ENCODE peak calls at places on chromosome 1, in ten cellular contexts. One of them, this sample, is unnamed.
A peak's percentile ranks its signal among the peaks of the same experiment; 100 is the strongest.

GRCh38 chr1:240575976-240576666 is 35.8 kb downstream of the GREM2 start:
- DNase-seq in neuronal stem cell: no peak
- DNase-seq in DND-41: peak; percentile 77
- DNase-seq in cardiac muscle cell: peak; percentile 36
- DNase-seq in ovary: no peak
- DNase-seq in esophagus squamous epithelium: no peak
- DNase-seq in aorta: no peak
- DNase-seq in HL-60: peak; percentile 50
- DNase-seq in CD8-positive, alpha-beta T cell: no peak
- DNase-seq in left ventricle myocardium inferior: no peak
- DNase-seq in this sample: no peak

GRCh38 chr1:209349372-209350324 is 233.9 kb upstream of the CAMK1G start:
- DNase-seq in ovary: no peak
- DNase-seq in neuronal stem cell: no peak
- DNase-seq in HL-60: no peak
- DNase-seq in left ventricle myocardium inferior: no peak
- DNase-seq in DND-41: no peak
- DNase-seq in cardiac muscle cell: peak; percentile 43
- DNase-seq in aorta: no peak
- DNase-seq in CD8-positive, alpha-beta T cell: no peak
- DNase-seq in esophagus squamous epithelium: no peak
- DNase-seq in this sample: no peak

GRCh38 chr1:24769656-24770651 is 24.7 kb downstream of the CLIC4 start:
- DNase-seq in aorta: no peak
- DNase-seq in neuronal stem cell: no peak
- DNase-seq in CD8-positive, alpha-beta T cell: no peak
- DNase-seq in left ventricle myocardium inferior: no peak
- DNase-seq in DND-41: no peak
- DNase-seq in cardiac muscle cell: peak; percentile 96
- DNase-seq in esophagus squamous epithelium: no peak
- DNase-seq in ovary: no peak
- DNase-seq in HL-60: no peak
- DNase-seq in this sample: no peak

GRCh38 chr1:185062710-185063370 is 17.5 kb downstream of the RNF2 start:
- DNase-seq in DND-41: no peak
- DNase-seq in esophagus squamous epithelium: no peak
- DNase-seq in cardiac muscle cell: no peak
- DNase-seq in aorta: no peak
- DNase-seq in neuronal stem cell: no peak
- DNase-seq in ovary: no peak
- DNase-seq in CD8-positive, alpha-beta T cell: no peak
- DNase-seq in left ventricle myocardium inferior: no peak
- DNase-seq in HL-60: peak; percentile 19
- DNase-seq in this sample: no peak

GRCh38 chr1:72284084-72284397 is 1.7 kb upstream of the NEGR1 start:
- DNase-seq in HL-60: no peak
- DNase-seq in ovary: no peak
- DNase-seq in esophagus squamous epithelium: no peak
- DNase-seq in CD8-positive, alpha-beta T cell: no peak
- DNase-seq in cardiac muscle cell: no peak
- DNase-seq in neuronal stem cell: no peak
- DNase-seq in DND-41: no peak
- DNase-seq in aorta: no peak
- DNase-seq in left ventricle myocardium inferior: no peak
- DNase-seq in this sample: no peak

GRCh38 chr1:201906336-201906735 is 17.6 kb downstream of the SHISA4 start:
- DNase-seq in HL-60: no peak
- DNase-seq in aorta: peak; percentile 52
- DNase-seq in cardiac muscle cell: no peak
- DNase-seq in CD8-positive, alpha-beta T cell: no peak
- DNase-seq in DND-41: no peak
- DNase-seq in esophagus squamous epithelium: no peak
- DNase-seq in neuronal stem cell: no peak
- DNase-seq in left ventricle myocardium inferior: no peak
- DNase-seq in ovary: no peak
- DNase-seq in this sample: no peak

GRCh38 chr1:216293673-216294072 is 129.6 kb downstream of the USH2A start:
- DNase-seq in left ventricle myocardium inferior: no peak
- DNase-seq in CD8-positive, alpha-beta T cell: no peak
- DNase-seq in esophagus squamous epithelium: no peak
- DNase-seq in aorta: no peak
- DNase-seq in DND-41: no peak
- DNase-seq in ovary: no peak
- DNase-seq in neuronal stem cell: no peak
- DNase-seq in cardiac muscle cell: no peak
- DNase-seq in HL-60: no peak
- DNase-seq in this sample: no peak

GRCh38 chr1:179334440-179334839 is 31.3 kb upstream of the AXDND1 start:
- DNase-seq in left ventricle myocardium inferior: no peak
- DNase-seq in CD8-positive, alpha-beta T cell: no peak
- DNase-seq in DND-41: no peak
- DNase-seq in ovary: no peak
- DNase-seq in HL-60: no peak
- DNase-seq in esophagus squamous epithelium: no peak
- DNase-seq in cardiac muscle cell: no peak
- DNase-seq in aorta: no peak
- DNase-seq in neuronal stem cell: no peak
- DNase-seq in this sample: no peak

DNA sequence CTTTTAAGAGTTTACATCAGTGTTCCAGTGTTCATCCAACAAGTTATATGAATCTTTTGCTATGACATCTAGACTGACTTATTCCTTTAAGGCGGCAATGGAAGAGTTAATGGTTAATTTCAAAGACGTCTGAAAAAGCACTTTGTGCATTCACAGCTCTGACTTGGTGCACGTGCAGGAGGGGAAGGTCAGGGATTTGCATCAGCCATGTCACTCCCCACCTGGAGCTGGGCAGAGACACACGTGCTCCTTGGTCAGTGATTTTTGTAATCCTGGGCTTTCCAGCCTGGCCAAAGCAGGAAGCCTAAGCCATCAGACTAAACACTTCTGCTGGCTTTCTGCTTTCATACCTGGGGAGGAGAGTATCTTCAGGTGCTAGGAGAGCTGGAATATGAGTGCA is 96.3 kb downstream of the ST3GAL3 start:
- DNase-seq in CD8-positive, alpha-beta T cell: no peak
- DNase-seq in DND-41: no peak
- DNase-seq in aorta: no peak
- DNase-seq in esophagus squamous epithelium: no peak
- DNase-seq in ovary: no peak
- DNase-seq in HL-60: no peak
- DNase-seq in cardiac muscle cell: no peak
- DNase-seq in left ventricle myocardium inferior: no peak
- DNase-seq in neuronal stem cell: no peak
- DNase-seq in this sample: no peak
- H3K27ac ChIP-seq in CD8-positive, alpha-beta T cell: no peak overlapping the region
- H3K27ac ChIP-seq in DND-41: no peak overlapping the region
- H3K27ac ChIP-seq in aorta: no peak overlapping the region
- H3K27ac ChIP-seq in esophagus squamous epithelium: no peak overlapping the region
- H3K27ac ChIP-seq in ovary: no peak overlapping the region
- H3K27ac ChIP-seq in HL-60: no peak overlapping the region
- H3K27ac ChIP-seq in cardiac muscle cell: peak overlapping the region; percentile 22
- H3K27ac ChIP-seq in left ventricle myocardium inferior: no peak overlapping the region
- H3K27ac ChIP-seq in neuronal stem cell: no peak overlapping the region
- H3K27ac ChIP-seq in this sample: no peak overlapping the region

GRCh38 chr1:228462560-228462959 is 24.6 kb upstream of the RNF187 start:
- DNase-seq in cardiac muscle cell: no peak
- DNase-seq in HL-60: no peak
- DNase-seq in CD8-positive, alpha-beta T cell: no peak
- DNase-seq in neuronal stem cell: no peak
- DNase-seq in DND-41: no peak
- DNase-seq in left ventricle myocardium inferior: no peak
- DNase-seq in esophagus squamous epithelium: no peak
- DNase-seq in ovary: no peak
- DNase-seq in aorta: no peak
- DNase-seq in this sample: no peak

GRCh38 chr1:228465134-228465533 is 22.0 kb upstream of the RNF187 start:
- DNase-seq in HL-60: no peak
- DNase-seq in left ventricle myocardium inferior: no peak
- DNase-seq in neuronal stem cell: no peak
- DNase-seq in esophagus squamous epithelium: no peak
- DNase-seq in cardiac muscle cell: no peak
- DNase-seq in ovary: no peak
- DNase-seq in DND-41: no peak
- DNase-seq in aorta: no peak
- DNase-seq in CD8-positive, alpha-beta T cell: no peak
- DNase-seq in this sample: no peak

GRCh38 chr1:228463009-228463558 is 24.1 kb upstream of the RNF187 start:
- DNase-seq in aorta: no peak
- DNase-seq in HL-60: no peak
- DNase-seq in CD8-positive, alpha-beta T cell: no peak
- DNase-seq in left ventricle myocardium inferior: no peak
- DNase-seq in neuronal stem cell: no peak
- DNase-seq in esophagus squamous epithelium: no peak
- DNase-seq in ovary: no peak
- DNase-seq in DND-41: no peak
- DNase-seq in cardiac muscle cell: no peak
- DNase-seq in this sample: no peak

GRCh38 chr1:228464487-228464983 is 22.6 kb upstream of the RNF187 start:
- DNase-seq in ovary: peak; percentile 42
- DNase-seq in CD8-positive, alpha-beta T cell: peak; percentile 91
- DNase-seq in neuronal stem cell: peak; percentile 85
- DNase-seq in left ventricle myocardium inferior: peak; percentile 57
- DNase-seq in aorta: peak; percentile 86
- DNase-seq in HL-60: no peak
- DNase-seq in DND-41: no peak
- DNase-seq in cardiac muscle cell: peak; percentile 85
- DNase-seq in esophagus squamous epithelium: peak; percentile 24
- DNase-seq in this sample: peak; percentile 36

DNA sequence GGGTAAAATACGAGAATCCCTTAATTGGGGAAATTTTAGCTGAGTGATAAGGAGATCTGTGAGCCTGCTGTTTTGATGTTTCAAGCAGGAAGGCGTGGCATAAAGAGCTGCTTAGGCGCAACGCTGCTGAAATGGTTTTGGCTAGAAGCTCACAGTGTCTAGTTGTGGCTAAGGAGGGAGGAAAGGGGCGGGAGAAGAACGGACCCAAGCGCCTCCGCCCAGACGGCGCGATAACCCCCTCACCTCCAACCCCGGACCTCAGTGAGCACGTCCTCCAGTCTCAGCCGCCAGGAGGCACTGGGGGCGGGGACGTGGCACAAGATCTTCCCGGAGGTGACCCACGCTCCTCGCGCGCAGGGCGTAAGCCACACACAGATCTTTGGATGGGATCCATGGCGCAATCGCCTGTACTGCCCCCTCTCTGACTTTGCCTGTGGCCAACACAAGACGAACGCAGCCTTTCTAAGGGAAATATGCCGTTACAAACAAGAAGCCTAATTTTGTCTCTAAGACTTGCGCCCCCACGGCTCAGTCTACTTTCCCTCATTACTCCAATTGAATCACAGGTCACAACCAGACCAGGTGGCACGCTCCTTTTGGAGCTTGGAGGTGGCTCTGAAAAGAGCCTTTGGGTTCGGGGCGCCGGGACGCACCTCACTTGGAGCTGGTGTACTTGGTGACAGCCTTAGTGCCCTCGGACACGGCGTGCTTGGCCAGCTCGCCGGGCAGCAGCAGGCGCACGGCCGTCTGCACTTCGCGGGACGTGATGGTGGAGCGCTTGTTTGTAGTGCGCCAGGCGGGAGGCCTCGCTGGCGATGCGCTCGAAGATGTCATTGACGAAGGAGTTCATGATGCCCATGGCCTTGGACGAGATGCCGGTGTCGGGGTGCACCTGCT is 23.4 kb upstream of the RNF187 start:
- DNase-seq in cardiac muscle cell: peak; percentile 52
- DNase-seq in left ventricle myocardium inferior: no peak
- DNase-seq in aorta: peak; percentile 76
- DNase-seq in HL-60: peak; percentile 17
- DNase-seq in CD8-positive, alpha-beta T cell: no peak
- DNase-seq in DND-41: no peak
- DNase-seq in neuronal stem cell: no peak
- DNase-seq in ovary: no peak
- DNase-seq in esophagus squamous epithelium: no peak
- DNase-seq in this sample: no peak
- H3K27me3 ChIP-seq in cardiac muscle cell: peaks cover 74% of the 10 kb centered on the region
- H3K27me3 ChIP-seq in left ventricle myocardium inferior: peaks cover 100% of the 10 kb centered on the region
- H3K27me3 ChIP-seq in aorta: no peaks in the 10 kb centered on the region
- H3K27me3 ChIP-seq in HL-60: peaks cover 65% of the 10 kb centered on the region
- H3K27me3 ChIP-seq in CD8-positive, alpha-beta T cell: no peaks in the 10 kb centered on the region
- H3K27me3 ChIP-seq in DND-41: peaks cover 14% of the 10 kb centered on the region
- H3K27me3 ChIP-seq in neuronal stem cell: no peaks in the 10 kb centered on the region
- H3K27me3 ChIP-seq in ovary: peaks cover 7% of the 10 kb centered on the region
- H3K27me3 ChIP-seq in esophagus squamous epithelium: peaks cover 17% of the 10 kb centered on the region
- H3K27me3 ChIP-seq in this sample: peaks cover 43% of the 10 kb centered on the region

GRCh38 chr1:50604580-50604979 is 181.3 kb upstream of the DMRTA2 start:
- DNase-seq in aorta: peak; percentile 44
- DNase-seq in cardiac muscle cell: no peak
- DNase-seq in left ventricle myocardium inferior: no peak
- DNase-seq in ovary: no peak
- DNase-seq in CD8-positive, alpha-beta T cell: no peak
- DNase-seq in DND-41: no peak
- DNase-seq in neuronal stem cell: no peak
- DNase-seq in esophagus squamous epithelium: no peak
- DNase-seq in HL-60: no peak
- DNase-seq in this sample: no peak

GRCh38 chr1:50609508-50609907 is 186.3 kb upstream of the DMRTA2 start:
- DNase-seq in left ventricle myocardium inferior: no peak
- DNase-seq in DND-41: no peak
- DNase-seq in esophagus squamous epithelium: no peak
- DNase-seq in neuronal stem cell: no peak
- DNase-seq in aorta: no peak
- DNase-seq in HL-60: no peak
- DNase-seq in ovary: no peak
- DNase-seq in CD8-positive, alpha-beta T cell: no peak
- DNase-seq in cardiac muscle cell: no peak
- DNase-seq in this sample: no peak

GRCh38 chr1:50599546-50599945 is 176.3 kb upstream of the DMRTA2 start:
- DNase-seq in CD8-positive, alpha-beta T cell: no peak
- DNase-seq in ovary: no peak
- DNase-seq in HL-60: no peak
- DNase-seq in esophagus squamous epithelium: no peak
- DNase-seq in aorta: no peak
- DNase-seq in left ventricle myocardium inferior: no peak
- DNase-seq in cardiac muscle cell: no peak
- DNase-seq in neuronal stem cell: no peak
- DNase-seq in DND-41: no peak
- DNase-seq in this sample: no peak

GRCh38 chr1:50605186-50605875 is 182.1 kb upstream of the DMRTA2 start:
- DNase-seq in neuronal stem cell: no peak
- DNase-seq in left ventricle myocardium inferior: no peak
- DNase-seq in esophagus squamous epithelium: no peak
- DNase-seq in aorta: no peak
- DNase-seq in HL-60: peak; percentile 43
- DNase-seq in ovary: no peak
- DNase-seq in DND-41: no peak
- DNase-seq in CD8-positive, alpha-beta T cell: no peak
- DNase-seq in cardiac muscle cell: peak; percentile 64
- DNase-seq in this sample: no peak

GRCh38 chr1:50603274-50604271 is 180.3 kb upstream of the DMRTA2 start:
- DNase-seq in cardiac muscle cell: peak; percentile 15
- DNase-seq in left ventricle myocardium inferior: no peak
- DNase-seq in HL-60: no peak
- DNase-seq in esophagus squamous epithelium: no peak
- DNase-seq in CD8-positive, alpha-beta T cell: no peak
- DNase-seq in aorta: no peak
- DNase-seq in DND-41: no peak
- DNase-seq in ovary: no peak
- DNase-seq in neuronal stem cell: no peak
- DNase-seq in this sample: no peak
- H3K27ac ChIP-seq in cardiac muscle cell: no peak overlapping the region
- H3K27ac ChIP-seq in left ventricle myocardium inferior: no peak overlapping the region
- H3K27ac ChIP-seq in HL-60: no peak overlapping the region
- H3K27ac ChIP-seq in esophagus squamous epithelium: peak overlapping the region; percentile 19
- H3K27ac ChIP-seq in CD8-positive, alpha-beta T cell: no peak overlapping the region
- H3K27ac ChIP-seq in aorta: peak overlapping the region; percentile 28
- H3K27ac ChIP-seq in DND-41: no peak overlapping the region
- H3K27ac ChIP-seq in ovary: no peak overlapping the region
- H3K27ac ChIP-seq in neuronal stem cell: no peak overlapping the region
- H3K27ac ChIP-seq in this sample: no peak overlapping the region

GRCh38 chr1:18783705-18784522 is 75.5 kb downstream of the TAS1R2 start:
- DNase-seq in esophagus squamous epithelium: no peak
- DNase-seq in HL-60: no peak
- DNase-seq in CD8-positive, alpha-beta T cell: no peak
- DNase-seq in neuronal stem cell: no peak
- DNase-seq in aorta: no peak
- DNase-seq in left ventricle myocardium inferior: no peak
- DNase-seq in DND-41: no peak
- DNase-seq in cardiac muscle cell: peak; percentile 26
- DNase-seq in ovary: no peak
- DNase-seq in this sample: no peak

GRCh38 chr1:18784523-18784833 is 75.0 kb downstream of the TAS1R2 start:
- DNase-seq in aorta: no peak
- DNase-seq in DND-41: no peak
- DNase-seq in cardiac muscle cell: no peak
- DNase-seq in ovary: no peak
- DNase-seq in left ventricle myocardium inferior: no peak
- DNase-seq in HL-60: no peak
- DNase-seq in esophagus squamous epithelium: no peak
- DNase-seq in CD8-positive, alpha-beta T cell: no peak
- DNase-seq in neuronal stem cell: no peak
- DNase-seq in this sample: no peak

GRCh38 chr1:18786149-18786548 is 73.3 kb downstream of the TAS1R2 start:
- DNase-seq in HL-60: no peak
- DNase-seq in ovary: no peak
- DNase-seq in left ventricle myocardium inferior: no peak
- DNase-seq in DND-41: no peak
- DNase-seq in cardiac muscle cell: no peak
- DNase-seq in esophagus squamous epithelium: no peak
- DNase-seq in aorta: no peak
- DNase-seq in neuronal stem cell: no peak
- DNase-seq in CD8-positive, alpha-beta T cell: no peak
- DNase-seq in this sample: no peak

GRCh38 chr1:18789246-18789645 is 70.2 kb downstream of the TAS1R2 start:
- DNase-seq in cardiac muscle cell: no peak
- DNase-seq in esophagus squamous epithelium: no peak
- DNase-seq in DND-41: no peak
- DNase-seq in HL-60: no peak
- DNase-seq in aorta: no peak
- DNase-seq in CD8-positive, alpha-beta T cell: no peak
- DNase-seq in ovary: no peak
- DNase-seq in left ventricle myocardium inferior: no peak
- DNase-seq in neuronal stem cell: no peak
- DNase-seq in this sample: no peak

GRCh38 chr1:18787825-18788385 is 71.6 kb downstream of the TAS1R2 start:
- DNase-seq in left ventricle myocardium inferior: no peak
- DNase-seq in aorta: no peak
- DNase-seq in esophagus squamous epithelium: no peak
- DNase-seq in HL-60: no peak
- DNase-seq in ovary: no peak
- DNase-seq in CD8-positive, alpha-beta T cell: no peak
- DNase-seq in cardiac muscle cell: no peak
- DNase-seq in neuronal stem cell: no peak
- DNase-seq in DND-41: no peak
- DNase-seq in this sample: no peak
- H3K27me3 ChIP-seq in left ventricle myocardium inferior: peaks cover 78% of the 10 kb centered on the region
- H3K27me3 ChIP-seq in aorta: no peaks in the 10 kb centered on the region
- H3K27me3 ChIP-seq in esophagus squamous epithelium: no peaks in the 10 kb centered on the region
- H3K27me3 ChIP-seq in HL-60: peaks cover 4% of the 10 kb centered on the region
- H3K27me3 ChIP-seq in ovary: no peaks in the 10 kb centered on the region
- H3K27me3 ChIP-seq in CD8-positive, alpha-beta T cell: peaks cover 5% of the 10 kb centered on the region
- H3K27me3 ChIP-seq in cardiac muscle cell: no peaks in the 10 kb centered on the region
- H3K27me3 ChIP-seq in neuronal stem cell: no peaks in the 10 kb centered on the region
- H3K27me3 ChIP-seq in DND-41: peaks cover 4% of the 10 kb centered on the region
- H3K27me3 ChIP-seq in this sample: peaks cover 13% of the 10 kb centered on the region

This sample was measured in pancreas.